ENCODE peak calls at places on chromosomes 11 and 22, in eight cellular contexts. W is dorsolateral prefrontal cortex, X is fibroblast of lung, L is brain microvascular endothelial cell, Y is tibial artery, A is foreskin fibroblast, I is fibroblast of the aortic adventitia, K is endothelial cell. D is an unnamed sample.

GRCh38 chr22:37526376-37526775 is 7.2 kb upstream of the CARD10 start:
- DNase-seq in W (no peak), X (no peak), L (peak), Y (no peak), A (no peak), I (peak), K (no peak), D (no peak)

GRCh38 chr11:78365381-78365792 is 52.2 kb downstream of the GAB2 start:
- DNase-seq in W (no peak), X (no peak), L (no peak), Y (no peak), A (no peak), I (peak), K (no peak), D (no peak)

GRCh38 chr22:18977824-18978425 is 41.8 kb upstream of the PRODH start:
- DNase-seq in W (no peak), X (no peak), L (no peak), Y (no peak), A (no peak), I (no peak), K (no peak), D (no peak)

GRCh38 chr11:19101803-19102520 is 15.0 kb upstream of the ZDHHC13 start:
- DNase-seq in W (no peak), X (no peak), L (no peak), Y (no peak), A (no peak), I (no peak), K (no peak), D (no peak)

GRCh38 chr11:45193695-45194094 is 47.3 kb downstream of the PRDM11 start:
- DNase-seq in W (no peak), X (no peak), L (no peak), Y (no peak), A (no peak), I (no peak), K (no peak), D (no peak)

GRCh38 chr22:20243545-20244249 is 24.4 kb downstream of the RTN4R start:
- DNase-seq in W (peak), X (peak), L (peak), Y (no peak), A (peak), I (peak), K (peak), D (peak)

GRCh38 chr11:82733444-82734119 is at the start of gene FAM181B:
- DNase-seq in W (peak), X (peak), L (peak), Y (peak), A (peak), I (no peak), K (peak), D (peak)

GRCh38 chr11:17595526-17596309 is 48.7 kb downstream of the OTOG start:
- DNase-seq in W (no peak), X (no peak), L (no peak), Y (peak), A (no peak), I (no peak), K (peak), D (no peak)

GRCh38 chr11:115660072-115660805 is 156.0 kb upstream of the CADM1 start:
- DNase-seq in W (no peak), X (peak), L (no peak), Y (no peak), A (no peak), I (no peak), K (peak), D (peak)

GRCh38 chr22:38266120-38266519 is 6.7 kb downstream of the TMEM184B start:
- DNase-seq in W (no peak), X (no peak), L (no peak), Y (no peak), A (no peak), I (peak), K (no peak), D (no peak)

GRCh38 chr11:110200241-110200640 is 96.2 kb downstream of the RDX start:
- DNase-seq in W (no peak), X (peak), L (peak), Y (no peak), A (no peak), I (peak), K (no peak), D (no peak)

GRCh38 chr22:37818397-37819099 is 4.6 kb upstream of the GALR3 start:
- DNase-seq in W (peak), X (peak), L (peak), Y (no peak), A (peak), I (peak), K (peak), D (peak)

GRCh38 chr11:98561216-98561615 is 459.5 kb upstream of the CNTN5 start:
- DNase-seq in W (no peak), X (no peak), L (no peak), Y (no peak), A (no peak), I (no peak), K (no peak), D (no peak)

GRCh38 chr22:43867839-43868652 is 5.7 kb upstream of the SULT4A1 start:
- DNase-seq in W (no peak), X (peak), L (peak), Y (no peak), A (peak), I (peak), K (peak), D (peak)

GRCh38 chr11:95922536-95923440 is 1.1 kb downstream of the MTMR2 start:
- DNase-seq in W (no peak), X (peak), L (no peak), Y (no peak), A (no peak), I (peak), K (no peak), D (no peak)

GRCh38 chr11:133529807-133530500 is 2.3 kb downstream of the OPCML start:
- DNase-seq in W (no peak), X (no peak), L (no peak), Y (no peak), A (no peak), I (no peak), K (no peak), D (no peak)

GRCh38 chr22:33747576-33748180 is 172.6 kb downstream of the LARGE1 start:
- DNase-seq in W (no peak), X (no peak), L (no peak), Y (no peak), A (no peak), I (no peak), K (no peak), D (no peak)

GRCh38 chr11:96969251-96969650 is 579.4 kb downstream of the JRKL start:
- DNase-seq in W (no peak), X (no peak), L (no peak), Y (no peak), A (no peak), I (no peak), K (no peak), D (no peak)

GRCh38 chr11:114280696-114281095 is 15.5 kb upstream of the NNMT start:
- DNase-seq in W (no peak), X (peak), L (peak), Y (peak), A (peak), I (peak), K (peak), D (peak)

GRCh38 chr11:70889411-70889810 is 363.0 kb downstream of the SHANK2 start:
- DNase-seq in W (no peak), X (no peak), L (no peak), Y (no peak), A (no peak), I (no peak), K (no peak), D (no peak)

GRCh38 chr11:95715777-95716241 is 73.8 kb downstream of the FAM76B start:
- DNase-seq in W (peak), X (no peak), L (peak), Y (no peak), A (no peak), I (peak), K (peak), D (no peak)

GRCh38 chr11:75867778-75868374 is 52.9 kb downstream of the UVRAG start:
- DNase-seq in W (no peak), X (peak), L (peak), Y (no peak), A (peak), I (peak), K (peak), D (peak)

GRCh38 chr22:25161017-25161915 is 38.4 kb upstream of the CRYBB3 start:
- DNase-seq in W (no peak), X (no peak), L (no peak), Y (no peak), A (no peak), I (no peak), K (no peak), D (no peak)

GRCh38 chr11:74743640-74744039 is 5.0 kb upstream of the RNF169 start:
- DNase-seq in W (no peak), X (no peak), L (no peak), Y (no peak), A (no peak), I (no peak), K (no peak), D (no peak)

GRCh38 chr11:113647108-113647507 is 59.0 kb downstream of the TMPRSS5 start:
- DNase-seq in W (no peak), X (no peak), L (no peak), Y (no peak), A (no peak), I (no peak), K (no peak), D (no peak)

GRCh38 chr11:90635145-90635544 is 412.3 kb upstream of the CHORDC1 start:
- DNase-seq in W (no peak), X (no peak), L (no peak), Y (no peak), A (no peak), I (no peak), K (no peak), D (no peak)

GRCh38 chr11:90635886-90636285 is 413.0 kb upstream of the CHORDC1 start:
- DNase-seq in W (no peak), X (no peak), L (no peak), Y (no peak), A (no peak), I (no peak), K (no peak), D (no peak)

DNA sequence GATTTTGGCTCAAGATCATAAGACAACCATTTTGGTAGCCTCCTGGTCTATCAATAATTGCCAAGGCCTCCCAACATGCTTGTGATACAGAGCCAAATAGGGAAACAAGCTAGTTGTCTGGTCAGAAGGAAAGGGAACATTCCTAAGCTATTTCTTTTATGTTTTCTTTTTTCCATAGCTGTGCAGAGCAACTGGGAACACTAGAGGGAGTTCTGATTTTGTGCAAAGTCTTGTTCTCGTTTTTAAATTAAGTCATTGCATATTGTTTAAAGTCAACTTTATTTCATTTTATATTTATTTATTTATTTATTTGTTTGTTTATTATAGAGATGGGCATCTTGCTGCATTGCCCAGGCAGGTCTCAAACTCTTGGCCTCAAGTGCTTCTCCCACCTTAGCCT is 416.8 kb upstream of the CHORDC1 start:
- DNase-seq in W (no peak), X (peak), L (peak), Y (no peak), A (no peak), I (no peak), K (no peak), D (no peak)
- TF ChIP-seq CTCF in W (peak), X (no peak), L (peak), Y (no peak), A (no peak), I (no peak), K (peak), D (peak)

GRCh38 chr11:111373590-111373989 is 5.5 kb downstream of the POU2AF1 start:
- DNase-seq in W (no peak), X (no peak), L (no peak), Y (no peak), A (no peak), I (no peak), K (no peak), D (no peak)
- TF ChIP-seq CTCF in W (no peak), X (no peak), L (no peak), Y (no peak), A (no peak), I (no peak), K (no peak), D (no peak)

GRCh38 chr22:50189849-50190181 is 4.1 kb downstream of the TRABD start:
- DNase-seq in W (no peak), X (peak), L (no peak), Y (no peak), A (no peak), I (peak), K (no peak), D (no peak)
- TF ChIP-seq CTCF in W (no peak), X (no peak), L (no peak), Y (no peak), A (no peak), I (no peak), K (no peak), D (no peak)

GRCh38 chr22:32353840-32354239 is 3.8 kb upstream of the RFPL3 start:
- DNase-seq in W (no peak), X (no peak), L (no peak), Y (no peak), A (no peak), I (no peak), K (no peak), D (no peak)

GRCh38 chr22:32354360-32355351 is 3.0 kb upstream of the RFPL3 start:
- DNase-seq in W (no peak), X (peak), L (peak), Y (no peak), A (peak), I (peak), K (no peak), D (no peak)

GRCh38 chr22:32353292-32353691 is 4.4 kb upstream of the RFPL3 start:
- DNase-seq in W (no peak), X (no peak), L (no peak), Y (no peak), A (no peak), I (no peak), K (no peak), D (no peak)

GRCh38 chr22:32352681-32353080 is 5.0 kb upstream of the RFPL3 start:
- DNase-seq in W (no peak), X (no peak), L (no peak), Y (no peak), A (no peak), I (no peak), K (no peak), D (no peak)

DNA sequence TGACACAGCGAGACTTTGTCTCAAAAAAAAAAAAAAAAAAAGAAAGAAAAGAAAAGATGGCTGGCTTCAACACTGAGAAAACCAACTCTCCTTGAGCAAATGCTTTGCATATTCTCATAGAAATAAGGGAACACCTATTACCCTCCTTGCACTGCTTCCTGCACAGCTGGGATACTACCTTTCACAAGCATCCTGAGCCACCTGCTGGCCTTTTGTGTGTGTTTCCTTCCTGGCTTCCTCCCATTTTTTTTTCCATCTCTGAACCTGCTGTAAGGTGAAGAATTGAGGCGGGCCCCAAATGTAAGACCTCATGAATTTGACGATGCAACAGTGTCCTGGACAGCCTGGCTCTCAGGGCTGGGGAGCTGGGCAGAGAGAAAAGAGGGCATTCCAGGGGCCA is 1.9 kb upstream of the RFPL3 start:
- DNase-seq in W (no peak), X (no peak), L (no peak), Y (no peak), A (no peak), I (no peak), K (no peak), D (no peak)
- TF ChIP-seq CTCF in W (no peak), X (no peak), L (peak), Y (no peak), A (no peak), I (no peak), K (no peak), D (peak)

GRCh38 chr22:24107668-24108067 is 73.6 kb upstream of the SUSD2 start:
- DNase-seq in W (peak), X (peak), L (peak), Y (peak), A (peak), I (peak), K (no peak), D (no peak)
- TF ChIP-seq CTCF in W (no peak), X (peak), L (peak), Y (peak), A (peak), I (peak), K (no peak), D (no peak)

GRCh38 chr11:119863236-119863635 is 134.2 kb upstream of the NECTIN1 start:
- DNase-seq in W (no peak), X (no peak), L (no peak), Y (no peak), A (no peak), I (no peak), K (no peak), D (no peak)

GRCh38 chr11:119861160-119861559 is 132.2 kb upstream of the NECTIN1 start:
- DNase-seq in W (no peak), X (no peak), L (no peak), Y (no peak), A (no peak), I (no peak), K (no peak), D (no peak)

GRCh38 chr11:119860561-119861094 is 131.6 kb upstream of the NECTIN1 start:
- DNase-seq in W (no peak), X (no peak), L (no peak), Y (no peak), A (no peak), I (no peak), K (no peak), D (no peak)

GRCh38 chr11:119864836-119865235 is 135.8 kb upstream of the NECTIN1 start:
- DNase-seq in W (no peak), X (no peak), L (no peak), Y (no peak), A (no peak), I (no peak), K (no peak), D (no peak)

DNA sequence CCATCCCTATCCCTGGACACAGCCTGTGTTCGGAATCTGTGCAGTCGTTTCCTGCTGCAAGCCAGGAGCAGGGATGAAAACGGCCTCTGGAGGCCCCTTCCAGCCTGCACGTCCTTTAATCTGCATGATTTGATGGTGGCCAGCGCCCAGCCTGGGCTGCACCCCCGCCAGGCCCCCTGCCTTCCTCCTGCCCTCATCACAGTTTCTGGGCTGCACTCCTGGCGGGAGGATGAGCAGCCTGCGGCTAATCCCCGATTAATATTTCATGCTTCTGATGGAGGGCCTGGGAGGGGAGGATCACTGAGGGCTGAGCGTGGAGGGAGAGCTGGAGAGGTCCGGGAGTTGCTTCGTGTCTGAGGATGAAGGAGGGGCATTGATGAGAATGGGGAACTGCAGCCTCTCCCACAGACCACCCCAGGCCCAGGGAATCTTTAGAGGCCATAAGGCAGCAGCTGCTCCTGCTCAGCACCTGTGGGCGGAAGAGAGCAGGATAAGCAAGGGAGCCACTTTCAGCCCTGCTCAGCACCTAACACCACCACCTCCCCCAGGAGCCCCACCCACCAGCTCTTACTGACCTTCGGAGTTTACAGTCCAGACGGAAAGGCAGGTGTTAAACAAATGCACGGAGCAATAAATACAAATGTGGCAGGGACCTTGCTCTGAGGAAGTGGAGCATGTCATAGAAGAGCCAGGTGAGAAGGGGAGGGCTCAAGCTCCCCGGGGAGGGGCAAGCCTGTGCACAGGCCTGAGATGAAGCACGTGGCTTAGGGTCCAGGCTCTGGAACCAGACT is 135.0 kb upstream of the NECTIN1 start:
- DNase-seq in W (no peak), X (no peak), L (no peak), Y (no peak), A (no peak), I (no peak), K (no peak), D (peak)
- TF ChIP-seq CTCF in W (no peak), X (no peak), L (no peak), Y (no peak), A (no peak), I (no peak), K (no peak), D (no peak)

D was measured in nephron progenitor cell.